ENCODE peak calls at places on chromosomes 11 and 22, in four cellular contexts. One of them, this sample, is unnamed.

GRCh38 chr11:114738954-114739353 is 60.6 kb downstream of the NXPE2 start:
- DNase-seq in stomach: peak; percentile 51
- DNase-seq in A673: peak; percentile 62
- DNase-seq in K562: peak; percentile 45
- DNase-seq in this sample: peak; percentile 26

GRCh38 chr11:106152013-106152412 is 74.6 kb downstream of the AASDHPPT start:
- DNase-seq in K562: no peak
- DNase-seq in stomach: peak; percentile 29
- DNase-seq in A673: no peak
- DNase-seq in this sample: peak; percentile 88

GRCh38 chr11:19938051-19938856 is 222.0 kb downstream of the DBX1 start:
- DNase-seq in stomach: peak; percentile 53
- DNase-seq in K562: peak; percentile 83
- DNase-seq in A673: peak; percentile 44
- DNase-seq in this sample: peak; percentile 39

GRCh38 chr11:126282361-126282741 is 542 bp upstream of the TIRAP start:
- DNase-seq in A673: peak; percentile 44
- DNase-seq in K562: peak; percentile 37
- DNase-seq in stomach: peak; percentile 34
- DNase-seq in this sample: peak; percentile 26

GRCh38 chr11:125348704-125349635 is 147.1 kb downstream of the FEZ1 start:
- DNase-seq in stomach: peak; percentile 54
- DNase-seq in A673: peak; percentile 55
- DNase-seq in K562: peak; percentile 78
- DNase-seq in this sample: no peak

GRCh38 chr22:38554281-38554680 is 15.7 kb downstream of the DMC1 start:
- DNase-seq in K562: no peak
- DNase-seq in A673: no peak
- DNase-seq in stomach: no peak
- DNase-seq in this sample: no peak

GRCh38 chr11:64842366-64842759 is 2.1 kb downstream of the CDC42BPG start:
- DNase-seq in stomach: no peak
- DNase-seq in K562: no peak
- DNase-seq in A673: no peak
- DNase-seq in this sample: peak; percentile 37

GRCh38 chr22:40620464-40621046 is 16.0 kb downstream of the MRTFA start:
- DNase-seq in stomach: no peak
- DNase-seq in A673: peak; percentile 38
- DNase-seq in K562: peak; percentile 33
- DNase-seq in this sample: peak; percentile 86

GRCh38 chr11:101470414-101470813 is 113.4 kb downstream of the TRPC6 start:
- DNase-seq in stomach: no peak
- DNase-seq in K562: no peak
- DNase-seq in A673: no peak
- DNase-seq in this sample: peak; percentile 58

GRCh38 chr11:31827458-31828206 is 16.5 kb upstream of the PAX6 start:
- DNase-seq in stomach: no peak
- DNase-seq in K562: no peak
- DNase-seq in A673: no peak
- DNase-seq in this sample: no peak

GRCh38 chr11:606245-606644 is 9.5 kb downstream of the IRF7 start:
- DNase-seq in K562: no peak
- DNase-seq in stomach: peak; percentile 80
- DNase-seq in A673: peak; percentile 55
- DNase-seq in this sample: peak; percentile 48

GRCh38 chr22:32723632-32724031 is 77.9 kb upstream of the TIMP3 start:
- DNase-seq in A673: no peak
- DNase-seq in K562: no peak
- DNase-seq in stomach: peak; percentile 34
- DNase-seq in this sample: peak; percentile 91

GRCh38 chr11:47932544-47932943 is 47.8 kb upstream of the PTPRJ start:
- DNase-seq in stomach: no peak
- DNase-seq in K562: no peak
- DNase-seq in A673: no peak
- DNase-seq in this sample: no peak

GRCh38 chr11:114524122-114524521 is 35.6 kb downstream of the NXPE1 start:
- DNase-seq in stomach: no peak
- DNase-seq in K562: no peak
- DNase-seq in A673: no peak
- DNase-seq in this sample: no peak

GRCh38 chr11:16862733-16863132 is 124.3 kb downstream of the C11orf58 start:
- DNase-seq in K562: no peak
- DNase-seq in stomach: no peak
- DNase-seq in A673: no peak
- DNase-seq in this sample: peak; percentile 43

GRCh38 chr22:42780070-42780540 is 59.4 kb upstream of the A4GALT start:
- DNase-seq in A673: peak; percentile 95
- DNase-seq in K562: peak; percentile 47
- DNase-seq in stomach: peak; percentile 51
- DNase-seq in this sample: peak; percentile 77

GRCh38 chr11:120012245-120012644 is 125.7 kb downstream of the TRIM29 start:
- DNase-seq in K562: no peak
- DNase-seq in A673: no peak
- DNase-seq in stomach: no peak
- DNase-seq in this sample: no peak

GRCh38 chr11:65849366-65849765 is 8.6 kb downstream of the CFL1 start:
- DNase-seq in A673: no peak
- DNase-seq in stomach: no peak
- DNase-seq in K562: no peak
- DNase-seq in this sample: no peak

GRCh38 chr22:20080776-20081654 is 974 bp downstream of the DGCR8 start:
- DNase-seq in A673: peak; percentile 40
- DNase-seq in stomach: no peak
- DNase-seq in K562: peak; percentile 74
- DNase-seq in this sample: peak; percentile 9

DNA sequence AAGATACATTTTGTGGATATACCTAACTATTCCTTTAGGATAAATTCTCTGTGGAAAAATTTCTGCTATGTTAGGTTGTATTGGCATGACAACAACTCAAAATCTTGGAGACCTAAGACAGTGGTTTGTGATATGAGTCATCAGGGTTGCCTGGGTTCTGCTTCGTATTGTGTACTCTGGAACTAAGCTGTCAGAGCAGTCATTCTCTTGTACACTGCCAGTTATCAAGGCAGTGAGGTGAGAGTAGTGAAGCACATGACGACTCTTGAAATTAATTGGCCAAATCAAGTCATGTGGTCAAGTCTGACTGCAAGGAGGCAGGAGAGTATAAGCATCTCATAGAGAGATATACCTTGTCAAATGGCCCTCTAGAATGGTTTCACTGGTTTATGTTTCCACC is 104.4 kb downstream of the FANCF start:
- DNase-seq in A673: peak; percentile 4
- DNase-seq in K562: no peak
- DNase-seq in stomach: no peak
- DNase-seq in this sample: peak; percentile 91
- H3K27ac ChIP-seq in A673: no peak overlapping the region
- H3K27ac ChIP-seq in K562: no peak overlapping the region
- H3K27ac ChIP-seq in stomach: no peak overlapping the region
- H3K27ac ChIP-seq in this sample: no peak overlapping the region

GRCh38 chr11:108569896-108570295 is 23.7 kb downstream of the EXPH5 start:
- DNase-seq in K562: no peak
- DNase-seq in A673: no peak
- DNase-seq in stomach: no peak
- DNase-seq in this sample: no peak
- H3K4me1 ChIP-seq in K562: peaks cover 3% of the 10 kb centered on the region
- H3K4me1 ChIP-seq in A673: no peaks in the 10 kb centered on the region
- H3K4me1 ChIP-seq in stomach: peaks cover 11% of the 10 kb centered on the region
- H3K4me1 ChIP-seq in this sample: peaks cover 4% of the 10 kb centered on the region

DNA sequence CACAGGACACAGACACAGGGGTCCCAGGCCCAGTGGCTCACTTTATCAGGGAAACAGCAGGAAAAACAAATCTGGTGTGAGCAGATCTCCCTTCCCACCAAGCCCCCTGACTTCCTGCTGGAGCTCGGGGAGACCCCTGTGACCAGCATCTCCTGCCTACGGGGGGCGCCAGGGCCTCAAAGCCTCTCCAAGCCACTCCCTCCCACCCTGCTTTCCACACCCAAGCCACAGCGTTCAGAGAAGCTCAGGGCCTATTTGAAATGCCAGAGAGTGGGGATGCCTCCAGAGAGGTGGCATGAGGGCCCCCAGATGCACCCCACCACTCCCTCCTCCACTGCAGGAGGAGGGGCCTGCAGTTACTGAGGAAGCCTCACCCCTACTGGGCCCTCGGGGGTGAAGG is 5.7 kb upstream of the CDKN1C start:
- DNase-seq in K562: peak; percentile 49
- DNase-seq in A673: peak; percentile 53
- DNase-seq in stomach: no peak
- DNase-seq in this sample: no peak
- TF ChIP-seq CTCF in K562: peak; percentile 44
- TF ChIP-seq CTCF in A673: peak; percentile 31
- TF ChIP-seq CTCF in stomach: no peak
- TF ChIP-seq CTCF in this sample: peak; percentile 4

DNA sequence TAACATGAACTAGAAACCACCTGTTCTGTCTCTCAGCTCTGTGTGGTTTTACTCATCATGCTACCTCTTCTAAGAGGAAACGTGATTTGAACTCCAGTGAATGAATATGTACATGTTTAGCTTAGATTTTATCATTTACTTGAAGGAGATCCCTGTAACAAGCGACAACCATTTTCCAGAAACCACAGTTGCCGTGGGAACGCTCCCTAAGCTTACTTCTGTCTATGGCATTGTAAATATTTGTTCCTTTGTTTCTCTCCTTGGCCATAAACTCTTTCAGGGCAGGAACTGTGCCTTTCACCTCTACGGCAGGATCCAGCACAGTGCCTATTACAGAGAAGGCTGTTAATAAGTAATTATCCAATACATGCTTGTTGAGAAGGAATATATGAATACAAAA is 17.1 kb upstream of the TPH1 start:
- DNase-seq in stomach: peak; percentile 32
- DNase-seq in K562: no peak
- DNase-seq in A673: no peak
- DNase-seq in this sample: no peak
- H3K27ac ChIP-seq in stomach: no peak overlapping the region
- H3K27ac ChIP-seq in K562: no peak overlapping the region
- H3K27ac ChIP-seq in A673: no peak overlapping the region
- H3K27ac ChIP-seq in this sample: no peak overlapping the region

GRCh38 chr11:75052457-75052856 is 44.2 kb downstream of the OR2AT4 start:
- DNase-seq in stomach: no peak
- DNase-seq in A673: no peak
- DNase-seq in K562: no peak
- DNase-seq in this sample: no peak
- H3K4me1 ChIP-seq in stomach: no peaks in the 10 kb centered on the region
- H3K4me1 ChIP-seq in A673: no peaks in the 10 kb centered on the region
- H3K4me1 ChIP-seq in K562: no peaks in the 10 kb centered on the region
- H3K4me1 ChIP-seq in this sample: no peaks in the 10 kb centered on the region

GRCh38 chr11:134063991-134064747 is 4.7 kb upstream of the JAM3 start:
- DNase-seq in stomach: no peak
- DNase-seq in A673: no peak
- DNase-seq in K562: no peak
- DNase-seq in this sample: no peak

GRCh38 chr11:134067486-134067885 is 1.4 kb upstream of the JAM3 start:
- DNase-seq in K562: no peak
- DNase-seq in A673: no peak
- DNase-seq in stomach: no peak
- DNase-seq in this sample: no peak

GRCh38 chr11:134062255-134063030 is 6.4 kb upstream of the JAM3 start:
- DNase-seq in K562: no peak
- DNase-seq in stomach: no peak
- DNase-seq in A673: no peak
- DNase-seq in this sample: no peak

GRCh38 chr11:134063096-134063495 is 5.8 kb upstream of the JAM3 start:
- DNase-seq in K562: no peak
- DNase-seq in A673: no peak
- DNase-seq in stomach: no peak
- DNase-seq in this sample: no peak

DNA sequence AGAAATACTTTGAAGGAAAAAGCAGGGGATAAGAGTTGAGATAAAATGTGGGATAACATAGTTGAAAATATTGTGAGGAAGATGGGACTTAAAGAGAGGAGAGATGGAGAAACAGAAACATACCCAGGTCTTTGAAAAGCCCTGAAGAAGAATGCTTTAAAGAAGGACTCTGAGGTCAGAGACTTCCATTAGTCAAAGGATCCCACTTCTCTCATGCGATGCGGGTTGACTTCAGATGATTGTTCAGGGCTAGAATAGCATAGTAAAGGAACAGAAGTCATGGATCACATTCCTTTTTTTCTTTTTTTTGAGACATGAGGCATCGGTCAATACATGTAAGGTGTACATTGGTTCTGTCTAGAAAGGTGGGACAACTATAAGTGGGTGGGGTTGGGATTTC is 3.5 kb upstream of the JAM3 start:
- DNase-seq in K562: no peak
- DNase-seq in stomach: no peak
- DNase-seq in A673: no peak
- DNase-seq in this sample: no peak
- TF ChIP-seq CTCF in K562: no peak
- TF ChIP-seq CTCF in stomach: no peak
- TF ChIP-seq CTCF in A673: no peak
- TF ChIP-seq CTCF in this sample: no peak